ENCODE peak calls at places on chromosomes 2 and 18, in five cellular contexts. P is endothelial cell of umbilical vein, Q is stomach, Z is right lobe of liver, R is PC-9. E is an unnamed sample. For H3K4me1, the result is how much of the 10 kb centered on the place peaks cover.

GRCh38 chr18:36031903-36032302 is 35.5 kb downstream of the RPRD1A start:
- DNase-seq in Z (no peak), R (no peak), Q (no peak), P (no peak), E (no peak)

GRCh38 chr18:74351354-74351753 is 35.7 kb downstream of the C18orf63 start:
- DNase-seq in Z (peak), R (no peak), Q (no peak), P (peak), E (no peak)

GRCh38 chr2:146123714-146124113 is 1603.8 kb upstream of the ZEB2 start:
- DNase-seq in R (no peak), Q (no peak), Z (no peak), P (no peak), E (no peak)

GRCh38 chr2:198347349-198347748 is 543.0 kb downstream of the PLCL1 start:
- DNase-seq in Z (no peak), P (peak), R (no peak), Q (no peak), E (no peak)

GRCh38 chr2:236512902-236513433 is 56.7 kb upstream of the ACKR3 start:
- DNase-seq in P (peak), Q (peak), R (peak), Z (peak), E (peak)

GRCh38 chr2:56456791-56457190 is 273.0 kb downstream of the CCDC85A start:
- DNase-seq in R (no peak), Z (no peak), P (no peak), Q (no peak), E (no peak)

GRCh38 chr2:30147715-30148611 is 1.2 kb downstream of the YPEL5 start:
- DNase-seq in R (peak), Q (peak), Z (peak), P (peak), E (peak)

GRCh38 chr2:46091004-46091403 is 206.2 kb upstream of the EPAS1 start:
- DNase-seq in R (no peak), P (peak), Q (no peak), Z (no peak), E (no peak)

GRCh38 chr18:68298340-68298739 is 416.6 kb downstream of the TMX3 start:
- DNase-seq in R (no peak), P (no peak), Q (no peak), Z (no peak), E (no peak)

GRCh38 chr2:52659536-52659935 is 1108.1 kb upstream of the CHAC2 start:
- DNase-seq in Z (no peak), R (no peak), P (no peak), Q (no peak), E (no peak)

GRCh38 chr2:130756041-130756720 is 841 bp downstream of the AMER3 start:
- DNase-seq in P (no peak), R (no peak), Z (no peak), Q (no peak), E (no peak)

GRCh38 chr2:45973426-45973825 is 322.0 kb downstream of the PRKCE start:
- DNase-seq in Q (no peak), P (no peak), Z (no peak), R (no peak), E (no peak)

GRCh38 chr18:61335737-61336555 is 2.7 kb downstream of the CDH20 start:
- DNase-seq in Q (no peak), R (no peak), P (no peak), Z (no peak), E (no peak)

GRCh38 chr2:189261431-189261841 is 81.9 kb upstream of the COL5A2 start:
- DNase-seq in R (no peak), Q (no peak), P (peak), Z (no peak), E (no peak)

GRCh38 chr2:240326886-240327285 is 108.6 kb upstream of the GPC1 start:
- DNase-seq in R (no peak), Z (no peak), Q (no peak), P (no peak), E (no peak)

GRCh38 chr2:102238039-102238756 is 51.4 kb downstream of the IL1RL2 start:
- DNase-seq in Q (no peak), P (peak), Z (no peak), R (no peak), E (no peak)

GRCh38 chr18:58522157-58522556 is 106.7 kb downstream of the ALPK2 start:
- DNase-seq in R (no peak), Q (no peak), P (no peak), Z (no peak), E (no peak)

GRCh38 chr18:25187582-25188291 is 164.2 kb downstream of the ZNF521 start:
- DNase-seq in Q (no peak), Z (no peak), R (no peak), P (no peak), E (no peak)

GRCh38 chr18:70322385-70322784 is 33.5 kb downstream of the SOCS6 start:
- DNase-seq in R (no peak), Q (no peak), P (no peak), Z (no peak), E (no peak)

GRCh38 chr2:63064197-63064596 is 13.6 kb downstream of the OTX1 start:
- DNase-seq in P (no peak), Q (no peak), R (no peak), Z (no peak), E (no peak)

GRCh38 chr2:197113221-197113831 is 186.8 kb upstream of the PGAP1 start:
- DNase-seq in Z (no peak), Q (no peak), P (peak), R (no peak), E (no peak)

GRCh38 chr2:105701042-105701441 is 43.7 kb upstream of the NCK2 start:
- DNase-seq in P (no peak), Z (no peak), Q (no peak), R (no peak), E (no peak)

GRCh38 chr2:127564429-127565260 is 29.2 kb downstream of the MYO7B start:
- DNase-seq in P (no peak), Z (no peak), Q (no peak), R (peak), E (no peak)

GRCh38 chr2:101832114-101832513 is 134.6 kb downstream of the MAP4K4 start:
- DNase-seq in Q (no peak), R (no peak), P (peak), Z (no peak), E (no peak)

GRCh38 chr18:58545338-58546096 is 83.4 kb downstream of the ALPK2 start:
- DNase-seq in P (no peak), Q (no peak), Z (no peak), R (no peak), E (no peak)

GRCh38 chr2:45637440-45637839 is 14.0 kb upstream of the PRKCE start:
- DNase-seq in R (no peak), P (peak), Q (no peak), Z (no peak), E (no peak)

GRCh38 chr2:217912030-217913024 is 90.5 kb downstream of the TNS1 start:
- DNase-seq in Z (peak), R (no peak), Q (no peak), P (no peak), E (no peak)

GRCh38 chr2:63440612-63441011 is 147.7 kb downstream of the WDPCP start:
- DNase-seq in Z (no peak), R (no peak), P (no peak), Q (no peak), E (no peak)

GRCh38 chr18:62389761-62390481 is 64.8 kb downstream of the TNFRSF11A start:
- DNase-seq in R (peak), P (no peak), Q (no peak), Z (no peak), E (no peak)

GRCh38 chr2:19540739-19541503 is 182.5 kb upstream of the OSR1 start:
- DNase-seq in R (peak), P (no peak), Z (peak), Q (no peak), E (no peak)

GRCh38 chr2:193907561-193907960 is 1712.8 kb upstream of the TMEFF2 start:
- DNase-seq in Z (no peak), Q (no peak), P (no peak), R (no peak), E (no peak)

GRCh38 chr2:8437228-8437948 is 244.5 kb upstream of the ID2 start:
- DNase-seq in Q (no peak), R (no peak), P (no peak), Z (no peak), E (no peak)

GRCh38 chr2:120949027-120949956 is 213.6 kb downstream of the GLI2 start:
- DNase-seq in Q (no peak), R (no peak), Z (no peak), P (peak), E (no peak)

GRCh38 chr2:161843936-161844335 is 219.7 kb downstream of the SLC4A10 start:
- DNase-seq in Z (no peak), Q (no peak), P (no peak), R (no peak), E (no peak)

GRCh38 chr2:55268288-55268906 is 634 bp downstream of the MTIF2 start:
- DNase-seq in P (no peak), Z (no peak), R (no peak), Q (no peak), E (no peak)

GRCh38 chr2:241061275-241061674 is 40.8 kb downstream of the MTERF4 start:
- DNase-seq in Z (no peak), P (no peak), R (peak), Q (no peak), E (no peak)

GRCh38 chr2:237213325-237214040 is 127.8 kb downstream of the COPS8 start:
- DNase-seq in P (peak), Z (no peak), Q (peak), R (no peak), E (no peak)

GRCh38 chr2:197219636-197220035 is 90.9 kb downstream of the ANKRD44 start:
- DNase-seq in Q (no peak), Z (no peak), P (no peak), R (no peak), E (no peak)

GRCh38 chr2:12488365-12488972 is 228.3 kb upstream of the TRIB2 start:
- DNase-seq in Q (no peak), P (no peak), R (no peak), Z (no peak), E (no peak)

GRCh38 chr2:47905454-47906260 is 641 bp downstream of the FBXO11 start:
- DNase-seq in Z (peak), P (peak), R (no peak), Q (peak), E (peak)

GRCh38 chr18:44898536-44898935 is 217.8 kb downstream of the SETBP1 start:
- DNase-seq in R (peak), Q (no peak), Z (no peak), P (no peak), E (no peak)

GRCh38 chr18:44900627-44901026 is 219.9 kb downstream of the SETBP1 start:
- DNase-seq in Q (no peak), P (no peak), Z (no peak), R (no peak), E (no peak)

GRCh38 chr18:44897445-44898215 is 216.9 kb downstream of the SETBP1 start:
- DNase-seq in P (no peak), Z (no peak), Q (no peak), R (no peak), E (no peak)

GRCh38 chr18:44901283-44901682 is 220.6 kb downstream of the SETBP1 start:
- DNase-seq in Q (no peak), Z (no peak), P (no peak), R (no peak), E (no peak)

GRCh38 chr18:44899832-44900231 is 219.1 kb downstream of the SETBP1 start:
- DNase-seq in R (no peak), Z (no peak), P (no peak), Q (no peak), E (no peak)
- TF ChIP-seq CTCF in R (peak), Z (no peak), P (no peak), Q (no peak), E (no peak)

DNA sequence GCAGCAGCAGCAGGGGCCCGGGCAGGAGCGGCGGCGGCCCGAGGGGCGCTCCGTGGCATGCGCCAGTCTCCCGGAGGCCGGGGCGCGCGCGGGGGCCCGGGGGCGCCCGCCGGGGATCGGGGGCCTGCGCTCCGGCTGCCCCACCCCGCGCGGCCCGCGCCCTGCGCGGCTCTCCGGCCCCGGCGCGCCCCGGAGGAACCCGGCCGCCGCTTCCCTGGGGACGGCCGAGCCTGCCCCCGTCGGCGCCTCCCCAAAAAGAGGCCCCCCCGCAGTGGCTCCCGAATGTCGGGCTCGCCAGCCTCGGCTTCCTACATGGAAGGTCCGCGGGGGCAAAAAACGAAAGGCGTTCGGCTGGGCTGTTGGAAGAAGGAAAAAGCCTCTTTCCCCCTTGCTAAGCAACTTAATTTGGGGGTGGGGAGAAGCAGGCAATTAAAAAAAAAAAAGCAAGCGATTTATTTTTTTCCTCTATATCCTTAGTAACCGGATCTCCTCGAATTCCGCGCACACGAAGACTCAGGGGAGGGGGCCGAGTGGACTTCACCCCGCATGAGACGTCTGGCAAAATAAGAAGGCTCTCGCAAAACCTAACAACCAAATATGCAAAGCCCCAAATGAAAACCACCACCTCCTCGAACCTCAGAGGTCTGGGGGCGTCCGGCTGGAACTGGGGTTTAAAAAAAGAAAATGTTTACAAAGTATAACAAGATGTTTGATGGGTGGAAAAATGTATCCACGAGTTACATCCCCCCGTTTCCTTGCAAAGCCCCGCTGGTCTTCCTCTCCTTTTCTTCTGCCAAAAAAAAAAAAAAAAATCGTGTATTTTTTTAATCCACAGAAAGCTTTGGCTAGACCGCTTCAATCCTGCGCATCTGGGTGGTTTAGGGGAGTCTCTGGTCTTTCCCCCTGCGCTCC is at the start of gene SMAD7:
- DNase-seq in Z (no peak), P (peak), Q (peak), R (no peak), E (peak)
- H3K4me1 ChIP-seq in Z (under half), P (under half), Q (half or more), R (half or more), E (half or more)

GRCh38 chr18:9825571-9826073 is 60.2 kb upstream of the TXNDC2 start:
- DNase-seq in R (peak), Q (no peak), P (peak), Z (no peak), E (no peak)
- H3K27ac ChIP-seq in R (peak), Q (peak), P (peak), Z (peak), E (peak)

GRCh38 chr2:191218292-191218898 is 26.8 kb upstream of the MYO1B start:
- DNase-seq in R (no peak), P (peak), Z (no peak), Q (peak), E (no peak)
- TF ChIP-seq CTCF in R (peak), P (peak), Z (peak), Q (peak), E (peak)